ENCODE peak calls at places on chromosomes 12 and 14, in ten cellular contexts. One of them, this sample, is unnamed.

GRCh38 chr12:104555650-104556049 is 98.9 kb downstream of the CHST11 start:
- DNase-seq in activated CD8-positive, alpha-beta T cell treated with anti-CD3 and anti-CD28 coated beads for 36 hours: no peak
- DNase-seq in IMR-90: no peak
- DNase-seq in brain microvascular endothelial cell: no peak
- DNase-seq in fibroblast of the aortic adventitia: no peak
- DNase-seq in thoracic aorta: no peak
- DNase-seq in body of pancreas: no peak
- DNase-seq in choroid plexus epithelial cell: no peak
- DNase-seq in breast epithelium: no peak
- DNase-seq in HFFc6: no peak
- DNase-seq in this sample: no peak

GRCh38 chr12:63916561-63917476 is 72.3 kb downstream of the SRGAP1 start:
- DNase-seq in fibroblast of the aortic adventitia: peak; percentile 48
- DNase-seq in brain microvascular endothelial cell: peak; percentile 41
- DNase-seq in choroid plexus epithelial cell: peak; percentile 61
- DNase-seq in breast epithelium: no peak
- DNase-seq in activated CD8-positive, alpha-beta T cell treated with anti-CD3 and anti-CD28 coated beads for 36 hours: no peak
- DNase-seq in body of pancreas: no peak
- DNase-seq in HFFc6: peak; percentile 18
- DNase-seq in thoracic aorta: no peak
- DNase-seq in IMR-90: peak; percentile 64
- DNase-seq in this sample: no peak

GRCh38 chr14:73258076-73258475 is 20.8 kb downstream of the PAPLN start:
- DNase-seq in breast epithelium: no peak
- DNase-seq in HFFc6: no peak
- DNase-seq in fibroblast of the aortic adventitia: no peak
- DNase-seq in brain microvascular endothelial cell: no peak
- DNase-seq in IMR-90: no peak
- DNase-seq in body of pancreas: no peak
- DNase-seq in activated CD8-positive, alpha-beta T cell treated with anti-CD3 and anti-CD28 coated beads for 36 hours: peak; percentile 33
- DNase-seq in choroid plexus epithelial cell: no peak
- DNase-seq in thoracic aorta: no peak
- DNase-seq in this sample: no peak

GRCh38 chr12:131828671-131829350 is 618 bp downstream of the MMP17 start:
- DNase-seq in thoracic aorta: no peak
- DNase-seq in activated CD8-positive, alpha-beta T cell treated with anti-CD3 and anti-CD28 coated beads for 36 hours: no peak
- DNase-seq in fibroblast of the aortic adventitia: no peak
- DNase-seq in body of pancreas: no peak
- DNase-seq in HFFc6: no peak
- DNase-seq in choroid plexus epithelial cell: no peak
- DNase-seq in breast epithelium: no peak
- DNase-seq in brain microvascular endothelial cell: no peak
- DNase-seq in IMR-90: no peak
- DNase-seq in this sample: no peak

GRCh38 chr12:22313276-22313995 is 21.1 kb downstream of the ST8SIA1 start:
- DNase-seq in fibroblast of the aortic adventitia: no peak
- DNase-seq in activated CD8-positive, alpha-beta T cell treated with anti-CD3 and anti-CD28 coated beads for 36 hours: no peak
- DNase-seq in HFFc6: no peak
- DNase-seq in brain microvascular endothelial cell: no peak
- DNase-seq in body of pancreas: no peak
- DNase-seq in thoracic aorta: no peak
- DNase-seq in IMR-90: no peak
- DNase-seq in choroid plexus epithelial cell: no peak
- DNase-seq in breast epithelium: no peak
- DNase-seq in this sample: no peak

GRCh38 chr12:118188690-118189371 is 52.9 kb downstream of the PEBP1 start:
- DNase-seq in thoracic aorta: no peak
- DNase-seq in IMR-90: peak; percentile 60
- DNase-seq in activated CD8-positive, alpha-beta T cell treated with anti-CD3 and anti-CD28 coated beads for 36 hours: no peak
- DNase-seq in HFFc6: peak; percentile 32
- DNase-seq in body of pancreas: no peak
- DNase-seq in choroid plexus epithelial cell: peak; percentile 65
- DNase-seq in fibroblast of the aortic adventitia: peak; percentile 74
- DNase-seq in breast epithelium: no peak
- DNase-seq in brain microvascular endothelial cell: peak; percentile 2
- DNase-seq in this sample: no peak

GRCh38 chr12:34404377-34405285 is 382.3 kb downstream of the ALG10 start:
- DNase-seq in choroid plexus epithelial cell: no peak
- DNase-seq in brain microvascular endothelial cell: no peak
- DNase-seq in HFFc6: no peak
- DNase-seq in breast epithelium: peak; percentile 22
- DNase-seq in activated CD8-positive, alpha-beta T cell treated with anti-CD3 and anti-CD28 coated beads for 36 hours: no peak
- DNase-seq in IMR-90: no peak
- DNase-seq in thoracic aorta: no peak
- DNase-seq in body of pancreas: no peak
- DNase-seq in fibroblast of the aortic adventitia: no peak
- DNase-seq in this sample: peak; percentile 26

GRCh38 chr14:65279958-65280357 is 132.6 kb upstream of the FUT8 start:
- DNase-seq in choroid plexus epithelial cell: no peak
- DNase-seq in activated CD8-positive, alpha-beta T cell treated with anti-CD3 and anti-CD28 coated beads for 36 hours: no peak
- DNase-seq in brain microvascular endothelial cell: no peak
- DNase-seq in body of pancreas: no peak
- DNase-seq in fibroblast of the aortic adventitia: no peak
- DNase-seq in HFFc6: no peak
- DNase-seq in breast epithelium: no peak
- DNase-seq in thoracic aorta: no peak
- DNase-seq in IMR-90: no peak
- DNase-seq in this sample: no peak

GRCh38 chr12:6329693-6330045 is 12.2 kb downstream of the TNFRSF1A start:
- DNase-seq in fibroblast of the aortic adventitia: no peak
- DNase-seq in brain microvascular endothelial cell: no peak
- DNase-seq in body of pancreas: no peak
- DNase-seq in IMR-90: no peak
- DNase-seq in choroid plexus epithelial cell: no peak
- DNase-seq in breast epithelium: no peak
- DNase-seq in thoracic aorta: no peak
- DNase-seq in HFFc6: no peak
- DNase-seq in activated CD8-positive, alpha-beta T cell treated with anti-CD3 and anti-CD28 coated beads for 36 hours: no peak
- DNase-seq in this sample: no peak

GRCh38 chr12:2097617-2098016 is 44.8 kb downstream of the CACNA1C start:
- DNase-seq in choroid plexus epithelial cell: no peak
- DNase-seq in breast epithelium: no peak
- DNase-seq in HFFc6: no peak
- DNase-seq in body of pancreas: no peak
- DNase-seq in brain microvascular endothelial cell: no peak
- DNase-seq in activated CD8-positive, alpha-beta T cell treated with anti-CD3 and anti-CD28 coated beads for 36 hours: no peak
- DNase-seq in thoracic aorta: no peak
- DNase-seq in IMR-90: no peak
- DNase-seq in fibroblast of the aortic adventitia: no peak
- DNase-seq in this sample: no peak

GRCh38 chr12:68539615-68539952 is 71.1 kb upstream of the RAP1B start:
- DNase-seq in HFFc6: no peak
- DNase-seq in thoracic aorta: no peak
- DNase-seq in IMR-90: no peak
- DNase-seq in brain microvascular endothelial cell: no peak
- DNase-seq in activated CD8-positive, alpha-beta T cell treated with anti-CD3 and anti-CD28 coated beads for 36 hours: no peak
- DNase-seq in breast epithelium: no peak
- DNase-seq in fibroblast of the aortic adventitia: no peak
- DNase-seq in choroid plexus epithelial cell: no peak
- DNase-seq in body of pancreas: no peak
- DNase-seq in this sample: no peak

GRCh38 chr12:67750528-67751183 is 102.1 kb downstream of the DYRK2 start:
- DNase-seq in fibroblast of the aortic adventitia: no peak
- DNase-seq in activated CD8-positive, alpha-beta T cell treated with anti-CD3 and anti-CD28 coated beads for 36 hours: no peak
- DNase-seq in thoracic aorta: no peak
- DNase-seq in IMR-90: no peak
- DNase-seq in breast epithelium: no peak
- DNase-seq in brain microvascular endothelial cell: no peak
- DNase-seq in HFFc6: peak; percentile 24
- DNase-seq in body of pancreas: no peak
- DNase-seq in choroid plexus epithelial cell: no peak
- DNase-seq in this sample: no peak

GRCh38 chr14:63777024-63777423 is 49.2 kb upstream of the SGPP1 start:
- DNase-seq in fibroblast of the aortic adventitia: peak; percentile 55
- DNase-seq in choroid plexus epithelial cell: peak; percentile 79
- DNase-seq in body of pancreas: no peak
- DNase-seq in brain microvascular endothelial cell: peak; percentile 22
- DNase-seq in breast epithelium: no peak
- DNase-seq in activated CD8-positive, alpha-beta T cell treated with anti-CD3 and anti-CD28 coated beads for 36 hours: no peak
- DNase-seq in IMR-90: peak; percentile 69
- DNase-seq in thoracic aorta: no peak
- DNase-seq in HFFc6: peak; percentile 51
- DNase-seq in this sample: no peak

GRCh38 chr12:49342914-49343731 is 3.6 kb upstream of the DNAJC22 start:
- DNase-seq in HFFc6: no peak
- DNase-seq in thoracic aorta: no peak
- DNase-seq in IMR-90: no peak
- DNase-seq in fibroblast of the aortic adventitia: no peak
- DNase-seq in body of pancreas: peak; percentile 15
- DNase-seq in choroid plexus epithelial cell: no peak
- DNase-seq in brain microvascular endothelial cell: no peak
- DNase-seq in breast epithelium: no peak
- DNase-seq in activated CD8-positive, alpha-beta T cell treated with anti-CD3 and anti-CD28 coated beads for 36 hours: peak; percentile 72
- DNase-seq in this sample: no peak

GRCh38 chr12:49345840-49346658 is 639 bp upstream of the DNAJC22 start:
- DNase-seq in thoracic aorta: no peak
- DNase-seq in activated CD8-positive, alpha-beta T cell treated with anti-CD3 and anti-CD28 coated beads for 36 hours: no peak
- DNase-seq in breast epithelium: no peak
- DNase-seq in brain microvascular endothelial cell: no peak
- DNase-seq in fibroblast of the aortic adventitia: no peak
- DNase-seq in IMR-90: no peak
- DNase-seq in choroid plexus epithelial cell: no peak
- DNase-seq in body of pancreas: peak; percentile 16
- DNase-seq in HFFc6: no peak
- DNase-seq in this sample: no peak

GRCh38 chr12:49346659-49347306 is at the start of gene DNAJC22:
- DNase-seq in breast epithelium: no peak
- DNase-seq in thoracic aorta: no peak
- DNase-seq in fibroblast of the aortic adventitia: no peak
- DNase-seq in body of pancreas: peak; percentile 22
- DNase-seq in activated CD8-positive, alpha-beta T cell treated with anti-CD3 and anti-CD28 coated beads for 36 hours: peak; percentile 79
- DNase-seq in HFFc6: no peak
- DNase-seq in choroid plexus epithelial cell: peak; percentile 47
- DNase-seq in brain microvascular endothelial cell: no peak
- DNase-seq in IMR-90: no peak
- DNase-seq in this sample: no peak

GRCh38 chr12:49345048-49345839 is 1.4 kb upstream of the DNAJC22 start:
- DNase-seq in choroid plexus epithelial cell: no peak
- DNase-seq in activated CD8-positive, alpha-beta T cell treated with anti-CD3 and anti-CD28 coated beads for 36 hours: peak; percentile 34
- DNase-seq in breast epithelium: no peak
- DNase-seq in HFFc6: no peak
- DNase-seq in brain microvascular endothelial cell: no peak
- DNase-seq in body of pancreas: peak; percentile 50
- DNase-seq in fibroblast of the aortic adventitia: no peak
- DNase-seq in thoracic aorta: no peak
- DNase-seq in IMR-90: no peak
- DNase-seq in this sample: no peak

DNA sequence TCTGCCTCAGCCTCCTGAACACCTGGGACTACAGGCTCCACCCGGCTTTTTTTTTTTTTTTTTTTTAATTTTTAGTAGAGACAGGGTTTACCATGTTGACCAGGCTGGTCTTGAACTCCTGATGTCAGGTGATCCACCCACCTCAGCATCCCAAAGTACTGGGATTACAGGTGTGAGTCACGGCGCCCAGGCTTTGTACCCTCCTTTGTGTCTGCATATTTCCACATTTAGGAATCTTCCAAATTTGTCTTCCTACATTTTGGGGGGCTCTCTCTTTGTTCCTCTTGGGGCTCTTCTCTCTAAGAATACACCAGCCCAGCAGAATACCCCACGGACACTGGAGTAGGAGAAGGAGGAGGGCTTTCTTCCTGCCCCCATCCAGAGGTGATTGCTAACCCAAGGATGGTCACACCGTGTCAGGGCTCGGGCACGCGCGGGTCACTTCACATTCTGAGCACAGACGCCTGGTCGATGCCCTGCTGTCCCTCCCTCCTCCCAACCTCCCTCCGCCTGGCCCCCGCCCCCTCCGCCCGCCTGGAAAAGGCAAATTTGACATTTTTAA is 2.1 kb upstream of the DNAJC22 start:
- DNase-seq in choroid plexus epithelial cell: no peak
- DNase-seq in IMR-90: no peak
- DNase-seq in brain microvascular endothelial cell: no peak
- DNase-seq in fibroblast of the aortic adventitia: no peak
- DNase-seq in breast epithelium: no peak
- DNase-seq in HFFc6: no peak
- DNase-seq in body of pancreas: no peak
- DNase-seq in thoracic aorta: no peak
- DNase-seq in activated CD8-positive, alpha-beta T cell treated with anti-CD3 and anti-CD28 coated beads for 36 hours: no peak
- DNase-seq in this sample: no peak
- TF ChIP-seq CTCF in choroid plexus epithelial cell: no peak
- TF ChIP-seq CTCF in IMR-90: no peak
- TF ChIP-seq CTCF in brain microvascular endothelial cell: no peak
- TF ChIP-seq CTCF in fibroblast of the aortic adventitia: no peak
- TF ChIP-seq CTCF in breast epithelium: no peak
- TF ChIP-seq CTCF in HFFc6: no peak
- TF ChIP-seq CTCF in body of pancreas: no peak
- TF ChIP-seq CTCF in thoracic aorta: no peak
- TF ChIP-seq CTCF in activated CD8-positive, alpha-beta T cell treated with anti-CD3 and anti-CD28 coated beads for 36 hours: no peak
- TF ChIP-seq CTCF in this sample: no peak

GRCh38 chr12:50600364-50600763 is 95.6 kb downstream of the DIP2B start:
- DNase-seq in activated CD8-positive, alpha-beta T cell treated with anti-CD3 and anti-CD28 coated beads for 36 hours: no peak
- DNase-seq in thoracic aorta: no peak
- DNase-seq in HFFc6: no peak
- DNase-seq in brain microvascular endothelial cell: no peak
- DNase-seq in breast epithelium: no peak
- DNase-seq in IMR-90: no peak
- DNase-seq in choroid plexus epithelial cell: no peak
- DNase-seq in body of pancreas: no peak
- DNase-seq in fibroblast of the aortic adventitia: no peak
- DNase-seq in this sample: no peak
- TF ChIP-seq CTCF in activated CD8-positive, alpha-beta T cell treated with anti-CD3 and anti-CD28 coated beads for 36 hours: no peak
- TF ChIP-seq CTCF in thoracic aorta: no peak
- TF ChIP-seq CTCF in HFFc6: no peak
- TF ChIP-seq CTCF in brain microvascular endothelial cell: no peak
- TF ChIP-seq CTCF in breast epithelium: no peak
- TF ChIP-seq CTCF in IMR-90: no peak
- TF ChIP-seq CTCF in choroid plexus epithelial cell: no peak
- TF ChIP-seq CTCF in body of pancreas: no peak
- TF ChIP-seq CTCF in fibroblast of the aortic adventitia: no peak
- TF ChIP-seq CTCF in this sample: no peak

GRCh38 chr14:56953884-56954283 is 143.6 kb upstream of the OTX2 start:
- DNase-seq in thoracic aorta: no peak
- DNase-seq in brain microvascular endothelial cell: no peak
- DNase-seq in body of pancreas: no peak
- DNase-seq in choroid plexus epithelial cell: no peak
- DNase-seq in breast epithelium: no peak
- DNase-seq in HFFc6: no peak
- DNase-seq in IMR-90: no peak
- DNase-seq in fibroblast of the aortic adventitia: no peak
- DNase-seq in activated CD8-positive, alpha-beta T cell treated with anti-CD3 and anti-CD28 coated beads for 36 hours: no peak
- DNase-seq in this sample: no peak
- TF ChIP-seq CTCF in thoracic aorta: no peak
- TF ChIP-seq CTCF in brain microvascular endothelial cell: no peak
- TF ChIP-seq CTCF in body of pancreas: no peak
- TF ChIP-seq CTCF in choroid plexus epithelial cell: no peak
- TF ChIP-seq CTCF in breast epithelium: no peak
- TF ChIP-seq CTCF in HFFc6: no peak
- TF ChIP-seq CTCF in IMR-90: no peak
- TF ChIP-seq CTCF in fibroblast of the aortic adventitia: no peak
- TF ChIP-seq CTCF in activated CD8-positive, alpha-beta T cell treated with anti-CD3 and anti-CD28 coated beads for 36 hours: no peak
- TF ChIP-seq CTCF in this sample: no peak

DNA sequence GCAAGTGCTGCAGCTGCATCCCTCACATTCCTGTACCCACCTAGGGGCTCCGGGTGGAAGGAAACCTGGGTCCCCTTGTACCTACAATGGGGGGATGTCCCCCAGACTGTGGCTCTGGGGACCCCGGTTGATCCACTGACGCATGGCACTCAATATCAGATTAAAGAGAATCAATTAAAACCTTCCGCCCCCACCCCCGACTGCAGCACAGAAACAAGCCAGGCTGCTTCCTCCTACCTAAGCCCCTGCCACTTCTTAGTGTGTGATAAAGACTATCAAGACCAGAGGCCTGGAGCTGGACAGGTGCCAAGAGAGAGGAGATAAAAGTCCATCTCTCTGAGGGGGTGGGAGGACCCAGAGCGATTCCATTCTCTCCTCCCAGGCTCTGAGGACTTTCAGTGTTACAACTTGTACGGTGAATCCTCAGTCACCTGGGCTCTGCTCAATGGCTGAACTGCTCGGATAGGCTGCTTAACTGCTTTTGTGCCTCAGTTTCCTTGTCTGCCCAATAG is 28.2 kb upstream of the RPLP0 start:
- DNase-seq in thoracic aorta: no peak
- DNase-seq in body of pancreas: no peak
- DNase-seq in brain microvascular endothelial cell: no peak
- DNase-seq in breast epithelium: no peak
- DNase-seq in fibroblast of the aortic adventitia: no peak
- DNase-seq in HFFc6: no peak
- DNase-seq in IMR-90: no peak
- DNase-seq in activated CD8-positive, alpha-beta T cell treated with anti-CD3 and anti-CD28 coated beads for 36 hours: peak; percentile 24
- DNase-seq in choroid plexus epithelial cell: peak; percentile 48
- DNase-seq in this sample: no peak
- TF ChIP-seq CTCF in thoracic aorta: no peak
- TF ChIP-seq CTCF in body of pancreas: no peak
- TF ChIP-seq CTCF in brain microvascular endothelial cell: no peak
- TF ChIP-seq CTCF in breast epithelium: no peak
- TF ChIP-seq CTCF in fibroblast of the aortic adventitia: no peak
- TF ChIP-seq CTCF in HFFc6: no peak
- TF ChIP-seq CTCF in IMR-90: no peak
- TF ChIP-seq CTCF in activated CD8-positive, alpha-beta T cell treated with anti-CD3 and anti-CD28 coated beads for 36 hours: no peak
- TF ChIP-seq CTCF in choroid plexus epithelial cell: no peak
- TF ChIP-seq CTCF in this sample: no peak